ENCODE peak calls at places on chromosome 6, in nine cellular contexts. K is astrocyte of the spinal cord, J is dorsolateral prefrontal cortex, D is cardiac muscle cell, C is fibroblast of lung, R is progenitor cell of endocrine pancreas, A is RWPE2, V is cardiac fibroblast, U is sigmoid colon. G is an unnamed sample.

GRCh38 chr6:124007915-124008688 is 204.4 kb downstream of the NKAIN2 start:
- DNase-seq in K (peak), J (no peak), D (no peak), C (no peak), R (no peak), A (no peak), V (no peak), U (no peak), G (no peak)

GRCh38 chr6:111011360-111012142 is 29.7 kb downstream of the RPF2 start:
- DNase-seq in K (peak), J (no peak), D (peak), C (peak), R (no peak), A (no peak), V (peak), U (no peak), G (no peak)

GRCh38 chr6:9942131-9942530 is 472.7 kb downstream of the TFAP2A start:
- DNase-seq in K (no peak), J (no peak), D (no peak), C (no peak), R (no peak), A (no peak), V (no peak), U (no peak), G (no peak)

GRCh38 chr6:42961020-42961470 is 491 bp downstream of the GNMT start:
- DNase-seq in K (no peak), J (no peak), D (no peak), C (no peak), R (no peak), A (no peak), V (no peak), U (no peak), G (no peak)

GRCh38 chr6:23526519-23526918 is 599.5 kb upstream of the NRSN1 start:
- DNase-seq in K (no peak), J (no peak), D (no peak), C (no peak), R (no peak), A (no peak), V (no peak), U (no peak), G (no peak)

GRCh38 chr6:41372526-41373366 is 37.3 kb downstream of the NCR2 start:
- DNase-seq in K (peak), J (no peak), D (peak), C (no peak), R (peak), A (no peak), V (peak), U (no peak), G (peak)

GRCh38 chr6:119446623-119447008 is 97.1 kb upstream of the MAN1A1 start:
- DNase-seq in K (peak), J (no peak), D (no peak), C (peak), R (no peak), A (no peak), V (peak), U (peak), G (no peak)

GRCh38 chr6:77178821-77179220 is 284.5 kb downstream of the HTR1B start:
- DNase-seq in K (peak), J (no peak), D (peak), C (peak), R (no peak), A (no peak), V (peak), U (no peak), G (no peak)

GRCh38 chr6:109102762-109103161 is 7.5 kb downstream of the CEP57L1 start:
- DNase-seq in K (no peak), J (no peak), D (no peak), C (no peak), R (no peak), A (no peak), V (no peak), U (no peak), G (no peak)

GRCh38 chr6:141472123-141472522 is 660.6 kb upstream of the GJE1 start:
- DNase-seq in K (no peak), J (no peak), D (no peak), C (peak), R (no peak), A (no peak), V (no peak), U (no peak), G (no peak)

GRCh38 chr6:91299544-91300491 is 712.9 kb upstream of the MAP3K7 start:
- DNase-seq in K (peak), J (no peak), D (no peak), C (peak), R (no peak), A (no peak), V (peak), U (peak), G (no peak)

GRCh38 chr6:44535446-44535845 is 147.9 kb downstream of the CDC5L start:
- DNase-seq in K (no peak), J (no peak), D (no peak), C (no peak), R (no peak), A (no peak), V (no peak), U (no peak), G (no peak)

GRCh38 chr6:17015551-17016381 is 86.1 kb upstream of the STMND1 start:
- DNase-seq in K (no peak), J (no peak), D (no peak), C (peak), R (no peak), A (no peak), V (peak), U (no peak), G (peak)

GRCh38 chr6:83193747-83194582 is 808 bp downstream of the RWDD2A start:
- DNase-seq in K (peak), J (peak), D (peak), C (peak), R (peak), A (no peak), V (peak), U (peak), G (peak)

GRCh38 chr6:28353981-28354676 is 4.4 kb downstream of the ZKSCAN3 start:
- DNase-seq in K (peak), J (peak), D (no peak), C (peak), R (no peak), A (no peak), V (peak), U (peak), G (no peak)

GRCh38 chr6:131765081-131765852 is 42.6 kb upstream of the ENPP1 start:
- DNase-seq in K (peak), J (no peak), D (no peak), C (peak), R (no peak), A (no peak), V (peak), U (no peak), G (no peak)

GRCh38 chr6:85192186-85192585 is 257.7 kb upstream of the NT5E start:
- DNase-seq in K (peak), J (no peak), D (no peak), C (peak), R (no peak), A (no peak), V (peak), U (no peak), G (no peak)

GRCh38 chr6:159117031-159117430 is 52.2 kb upstream of the FNDC1 start:
- DNase-seq in K (no peak), J (no peak), D (no peak), C (peak), R (no peak), A (no peak), V (peak), U (peak), G (no peak)

GRCh38 chr6:129893513-129894098 is 32.5 kb upstream of the TMEM244 start:
- DNase-seq in K (peak), J (no peak), D (no peak), C (peak), R (no peak), A (no peak), V (peak), U (no peak), G (no peak)
- TF ChIP-seq CTCF in K (peak), J (peak), D (peak), C (peak), R (peak), A (peak), V (peak), U (no peak), G (no peak)

GRCh38 chr6:137268911-137269310 is 49.7 kb upstream of the IFNGR1 start:
- DNase-seq in K (no peak), J (no peak), D (no peak), C (no peak), R (no peak), A (no peak), V (no peak), U (no peak), G (no peak)

GRCh38 chr6:137269347-137269746 is 50.2 kb upstream of the IFNGR1 start:
- DNase-seq in K (no peak), J (no peak), D (no peak), C (no peak), R (no peak), A (no peak), V (no peak), U (no peak), G (no peak)

GRCh38 chr6:137264308-137265075 is 45.3 kb upstream of the IFNGR1 start:
- DNase-seq in K (no peak), J (no peak), D (no peak), C (no peak), R (no peak), A (no peak), V (peak), U (peak), G (no peak)

GRCh38 chr6:137265574-137265973 is 46.4 kb upstream of the IFNGR1 start:
- DNase-seq in K (no peak), J (no peak), D (no peak), C (no peak), R (no peak), A (no peak), V (peak), U (no peak), G (no peak)

DNA sequence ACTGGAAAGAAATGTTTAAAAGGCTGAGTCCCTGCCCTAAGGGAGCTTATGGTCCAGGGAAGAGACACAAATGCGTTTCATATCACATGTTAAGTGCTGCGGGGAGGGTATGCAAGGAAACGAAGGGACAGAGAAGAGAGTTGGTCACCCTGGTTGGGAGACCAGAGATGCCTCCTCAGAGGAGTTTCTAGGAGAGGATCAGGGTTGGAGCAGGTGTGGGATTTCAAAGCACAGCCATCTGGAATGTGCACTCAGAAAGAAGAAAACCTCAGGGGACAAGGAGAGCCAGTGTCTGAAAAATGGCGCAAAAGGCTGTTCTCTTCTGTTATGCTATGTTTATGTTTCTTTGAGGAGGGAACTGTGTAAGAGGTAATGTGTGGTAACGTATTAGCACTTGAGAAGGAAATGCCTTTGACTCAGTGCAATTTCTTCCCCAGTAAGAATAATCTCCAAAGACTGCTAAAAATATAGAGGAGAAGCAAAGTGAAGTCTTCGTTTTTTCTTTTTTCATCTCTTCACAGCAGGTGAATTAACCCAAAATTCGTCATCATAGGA is 46.9 kb upstream of the IFNGR1 start:
- DNase-seq in K (peak), J (no peak), D (no peak), C (no peak), R (no peak), A (no peak), V (peak), U (no peak), G (no peak)
- TF ChIP-seq CTCF in K (no peak), J (no peak), D (no peak), C (no peak), R (no peak), A (no peak), V (no peak), U (no peak), G (no peak)

GRCh38 chr6:106770663-106771062 is 141.3 kb downstream of the QRSL1 start:
- DNase-seq in K (no peak), J (no peak), D (no peak), C (no peak), R (no peak), A (no peak), V (no peak), U (no peak), G (no peak)

GRCh38 chr6:106771822-106772221 is 142.4 kb downstream of the QRSL1 start:
- DNase-seq in K (no peak), J (no peak), D (no peak), C (no peak), R (no peak), A (no peak), V (no peak), U (no peak), G (no peak)

GRCh38 chr6:106767271-106767670 is 137.9 kb downstream of the QRSL1 start:
- DNase-seq in K (no peak), J (no peak), D (no peak), C (no peak), R (no peak), A (no peak), V (no peak), U (no peak), G (no peak)

GRCh38 chr6:106772270-106773142 is 143.1 kb downstream of the QRSL1 start:
- DNase-seq in K (no peak), J (no peak), D (no peak), C (no peak), R (no peak), A (no peak), V (no peak), U (no peak), G (no peak)

GRCh38 chr6:106770081-106770480 is 140.7 kb downstream of the QRSL1 start:
- DNase-seq in K (no peak), J (no peak), D (no peak), C (no peak), R (no peak), A (no peak), V (no peak), U (no peak), G (no peak)
- TF ChIP-seq CTCF in K (no peak), J (no peak), D (no peak), C (no peak), R (no peak), A (no peak), V (no peak), U (no peak), G (no peak)

DNA sequence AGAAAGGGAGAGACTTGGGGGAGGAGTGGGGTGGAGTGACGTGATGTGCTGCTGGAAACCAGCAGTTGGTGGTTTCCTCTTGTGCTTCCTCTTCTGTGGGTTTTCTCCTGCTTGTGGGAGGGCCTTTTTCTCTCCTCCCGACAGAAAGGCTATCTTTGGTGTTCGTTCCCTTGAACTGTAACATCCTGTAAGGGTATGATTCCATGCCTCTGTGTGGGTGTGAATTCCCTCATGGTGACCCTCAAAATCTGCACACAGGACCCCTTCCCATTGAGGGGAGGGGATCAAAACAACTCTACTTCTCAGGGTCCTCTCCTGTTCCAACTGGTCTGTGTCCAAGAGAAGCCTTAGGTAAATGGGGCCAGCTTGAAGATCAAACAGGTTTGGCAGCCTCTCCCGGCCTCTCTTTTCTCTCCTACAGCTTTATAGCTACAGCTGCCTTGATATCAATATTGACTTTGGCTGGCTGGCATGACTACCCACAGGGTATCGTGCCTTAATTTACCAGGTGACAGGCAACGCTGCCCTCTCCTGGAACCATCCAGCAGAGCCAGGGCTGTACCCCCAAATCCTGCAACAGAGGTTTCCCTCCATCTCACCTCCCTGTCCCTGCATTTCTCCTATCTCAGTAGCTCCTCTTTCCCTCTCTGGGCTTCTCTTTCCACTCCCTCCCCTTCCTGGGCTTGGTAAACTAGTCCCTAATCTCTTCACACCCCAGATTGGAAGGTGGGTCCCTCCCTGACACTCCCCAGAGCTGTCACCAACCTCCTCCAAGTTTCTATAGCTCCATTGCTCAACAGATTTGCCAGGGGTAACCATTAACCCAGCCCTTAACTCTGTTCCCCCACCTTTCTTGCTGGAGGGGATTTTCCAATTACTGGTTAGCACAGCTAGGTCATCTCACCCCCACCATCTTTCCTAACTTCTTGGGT is 1.5 kb upstream of the MSH5 start:
- DNase-seq in K (peak), J (no peak), D (peak), C (peak), R (no peak), A (no peak), V (peak), U (no peak), G (no peak)
- TF ChIP-seq CTCF in K (peak), J (peak), D (peak), C (peak), R (no peak), A (peak), V (peak), U (no peak), G (no peak)

DNA sequence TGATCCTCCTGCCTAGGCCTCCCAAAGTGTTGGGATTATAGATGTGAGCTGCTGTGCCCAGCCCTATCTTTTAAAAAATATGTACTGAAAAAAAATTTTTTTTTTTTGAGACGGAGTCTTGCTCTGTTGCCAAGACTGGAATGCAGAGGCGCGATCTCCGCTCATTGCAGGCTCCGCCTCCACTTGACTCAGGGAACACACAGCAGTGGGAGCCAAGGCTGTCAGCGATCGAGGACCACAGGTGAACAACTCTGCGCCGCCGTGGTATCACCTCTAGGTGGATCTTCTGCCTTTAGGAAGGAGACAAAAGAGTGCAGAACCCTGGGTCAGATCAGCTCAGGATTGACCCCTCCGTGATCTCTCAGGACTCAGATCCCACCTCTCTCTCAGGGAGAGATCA is 13.7 kb downstream of the RAET1E start:
- DNase-seq in K (no peak), J (no peak), D (no peak), C (peak), R (no peak), A (no peak), V (peak), U (no peak), G (no peak)
- TF ChIP-seq CTCF in K (no peak), J (no peak), D (no peak), C (no peak), R (no peak), A (no peak), V (no peak), U (no peak), G (no peak)

GRCh38 chr6:133895573-133896343 is 6.8 kb downstream of the TCF21 start:
- DNase-seq in K (peak), J (no peak), D (peak), C (peak), R (no peak), A (no peak), V (peak), U (peak), G (no peak)
- TF ChIP-seq CTCF in K (peak), J (no peak), D (peak), C (peak), R (no peak), A (no peak), V (no peak), U (no peak), G (no peak)